ENCODE peak calls at places on chromosomes 12 and 14, in seven cellular contexts. N, W, Y, R, A, X and S are unnamed samples.

GRCh38 chr12:95622879-95623278 is 71.6 kb upstream of the USP44 start:
- DNase-seq in A (no peak), R (no peak), X (no peak), Y (no peak), N (peak), W (no peak), S (no peak)

GRCh38 chr12:94340568-94340967 is 119.1 kb downstream of the CEP83 start:
- DNase-seq in Y (no peak), R (no peak), A (no peak), N (no peak), W (no peak), X (no peak), S (no peak)

GRCh38 chr12:116222358-116222757 is 55.1 kb downstream of the MED13L start:
- DNase-seq in N (peak), X (no peak), Y (no peak), R (peak), W (peak), A (peak), S (no peak)

GRCh38 chr14:79605863-79606262 is 605.4 kb downstream of the DIO2 start:
- DNase-seq in N (no peak), Y (no peak), X (no peak), W (no peak), A (no peak), R (no peak), S (no peak)

GRCh38 chr14:72605096-72605920 is 288.6 kb downstream of the DPF3 start:
- DNase-seq in X (no peak), A (no peak), Y (peak), W (no peak), R (no peak), N (no peak), S (no peak)

GRCh38 chr14:97489750-97490149 is 692.6 kb downstream of the VRK1 start:
- DNase-seq in X (no peak), W (no peak), R (no peak), Y (no peak), N (no peak), A (no peak), S (no peak)

GRCh38 chr12:42322567-42322966 is 3.3 kb downstream of the ZCRB1 start:
- DNase-seq in N (no peak), W (no peak), R (no peak), Y (no peak), A (no peak), X (no peak), S (no peak)

GRCh38 chr14:51019089-51019488 is 74.8 kb upstream of the PYGL start:
- DNase-seq in X (no peak), N (no peak), R (no peak), Y (no peak), A (no peak), W (no peak), S (no peak)

GRCh38 chr14:39175445-39176262 is 600 bp downstream of the PNN start:
- DNase-seq in R (no peak), N (peak), W (no peak), Y (no peak), A (peak), X (no peak), S (no peak)

GRCh38 chr14:76514599-76514998 is 138.7 kb downstream of the ESRRB start:
- DNase-seq in A (no peak), Y (no peak), X (no peak), N (no peak), R (no peak), W (no peak), S (no peak)

GRCh38 chr14:101547961-101548669 is 13.2 kb upstream of the DIO3 start:
- DNase-seq in A (no peak), R (no peak), Y (no peak), W (no peak), N (no peak), X (no peak), S (no peak)

GRCh38 chr12:95718001-95718400 is 72.6 kb downstream of the NTN4 start:
- DNase-seq in N (peak), X (no peak), Y (no peak), A (no peak), W (no peak), R (no peak), S (no peak)